ENCODE peak calls at places on chromosomes 13 and 19, in ten cellular contexts. X is body of pancreas, W is HAP-1, O is fibroblast of lung, R is GM23248, V is BE2C, P is neuronal stem cell, F is astrocyte, D is PC-3, A is aorta. S is an unnamed sample.
A peak's percentile ranks its signal among the peaks of the same experiment; 100 is the strongest.

GRCh38 chr13:98544105-98544710 is 32.7 kb downstream of the STK24 start:
- DNase-seq in X (no peak), W (no peak), O (no peak), R (no peak), V (no peak), P (no peak), F (no peak), D (no peak), A (no peak), S (no peak)

GRCh38 chr19:42538841-42539709 is 10.8 kb upstream of the CEACAM1 start:
- DNase-seq in X (no peak), W (no peak), O (no peak), R (no peak), V (no peak), P (no peak), F (no peak), D (no peak), A (peak; percentile 10), S (no peak)

GRCh38 chr19:57566396-57567256 is 7.0 kb upstream of the ZNF550 start:
- DNase-seq in X (no peak), W (no peak), O (peak; percentile 54), R (peak; percentile 47), V (peak; percentile 16), P (no peak), F (peak; percentile 48), D (no peak), A (no peak), S (no peak)

GRCh38 chr19:36330226-36330625 is 48.8 kb downstream of the ZFP14 start:
- DNase-seq in X (no peak), W (no peak), O (no peak), R (no peak), V (no peak), P (no peak), F (no peak), D (no peak), A (no peak), S (no peak)

GRCh38 chr19:51064534-51065220 is at the start of gene KLK13:
- DNase-seq in X (peak; percentile 74), W (peak; percentile 34), O (no peak), R (peak; percentile 18), V (no peak), P (no peak), F (no peak), D (no peak), A (no peak), S (no peak)

GRCh38 chr19:37935341-37935740 is 28.3 kb downstream of the SIPA1L3 start:
- DNase-seq in X (no peak), W (no peak), O (no peak), R (no peak), V (no peak), P (no peak), F (no peak), D (no peak), A (no peak), S (no peak)

GRCh38 chr19:41734156-41734555 is 21.2 kb upstream of the CEACAM6 start:
- DNase-seq in X (no peak), W (no peak), O (no peak), R (no peak), V (no peak), P (no peak), F (no peak), D (no peak), A (no peak), S (no peak)

GRCh38 chr19:10712754-10713153 is 5.1 kb upstream of the DNM2 start:
- DNase-seq in X (no peak), W (no peak), O (no peak), R (no peak), V (no peak), P (no peak), F (no peak), D (no peak), A (no peak), S (no peak)

GRCh38 chr13:111411186-111411858 is 90.9 kb downstream of the TEX29 start:
- DNase-seq in X (no peak), W (peak; percentile 54), O (no peak), R (no peak), V (no peak), P (no peak), F (no peak), D (no peak), A (no peak), S (no peak)

GRCh38 chr13:99542788-99543406 is 41.6 kb downstream of the TM9SF2 start:
- DNase-seq in X (no peak), W (no peak), O (no peak), R (no peak), V (no peak), P (no peak), F (no peak), D (no peak), A (no peak), S (no peak)

GRCh38 chr19:17285415-17286135 is 3.9 kb downstream of the ANKLE1 start:
- DNase-seq in X (no peak), W (no peak), O (no peak), R (no peak), V (no peak), P (no peak), F (no peak), D (no peak), A (no peak), S (no peak)

GRCh38 chr13:30479154-30479553 is 13.4 kb upstream of the HMGB1 start:
- DNase-seq in X (no peak), W (peak; percentile 45), O (no peak), R (no peak), V (no peak), P (no peak), F (no peak), D (no peak), A (no peak), S (no peak)

GRCh38 chr13:30477346-30478235 is 11.9 kb upstream of the HMGB1 start:
- DNase-seq in X (no peak), W (peak; percentile 20), O (no peak), R (no peak), V (no peak), P (no peak), F (no peak), D (no peak), A (no peak), S (no peak)

GRCh38 chr13:30480292-30480947 is 14.7 kb upstream of the HMGB1 start:
- DNase-seq in X (no peak), W (no peak), O (no peak), R (no peak), V (no peak), P (no peak), F (no peak), D (no peak), A (no peak), S (no peak)

GRCh38 chr13:30479590-30480219 is 14.0 kb upstream of the HMGB1 start:
- DNase-seq in X (no peak), W (no peak), O (no peak), R (no peak), V (no peak), P (no peak), F (no peak), D (no peak), A (no peak), S (no peak)

GRCh38 chr13:30481241-30481760 is 15.6 kb upstream of the HMGB1 start:
- DNase-seq in X (no peak), W (no peak), O (no peak), R (no peak), V (no peak), P (no peak), F (no peak), D (no peak), A (no peak), S (peak; percentile 81)
- H3K27me3 ChIP-seq in X (no peaks in the 10 kb centered on the region), W (no peaks in the 10 kb centered on the region), O (peaks cover under 1% of the 10 kb centered on the region), R (no peaks in the 10 kb centered on the region), V (no peaks in the 10 kb centered on the region), P (no peaks in the 10 kb centered on the region), F (no peaks in the 10 kb centered on the region), D (no peaks in the 10 kb centered on the region), A (no peaks in the 10 kb centered on the region), S (no peaks in the 10 kb centered on the region)

DNA sequence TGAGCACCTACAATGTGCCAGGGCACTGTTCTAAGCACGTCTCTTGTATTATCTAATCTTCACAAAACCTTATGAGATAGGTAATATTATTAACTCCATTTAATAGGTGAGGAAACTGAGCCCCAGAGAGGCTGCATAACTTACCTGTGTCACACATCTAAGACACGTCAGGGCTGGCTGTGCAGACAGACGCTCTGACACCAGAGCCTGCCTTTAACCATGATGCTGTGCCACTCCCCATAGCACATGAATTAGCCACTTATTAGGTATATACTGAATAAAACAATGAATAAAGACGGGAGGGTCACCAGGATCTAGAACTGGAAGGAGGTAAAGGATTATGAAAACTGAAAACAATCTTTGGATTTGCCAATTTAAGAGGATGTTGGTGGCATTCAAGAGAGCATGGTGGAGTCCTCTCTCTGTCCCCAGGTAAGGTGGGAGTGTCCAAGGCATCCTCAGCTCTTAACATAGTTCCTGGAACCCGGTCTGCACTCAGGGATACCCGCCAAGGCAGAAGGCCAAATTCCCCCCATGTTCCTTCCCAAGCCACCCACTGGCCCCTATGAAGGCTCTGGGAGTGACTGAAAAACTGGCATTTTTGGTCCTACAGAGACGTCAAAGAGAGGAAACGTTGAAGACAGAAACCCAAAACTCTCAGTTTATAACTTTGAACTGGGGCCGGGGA is 479.7 kb downstream of the FOXO1 start:
- DNase-seq in X (no peak), W (no peak), O (no peak), R (no peak), V (no peak), P (no peak), F (no peak), D (no peak), A (no peak), S (no peak)
- H3K4me1 ChIP-seq in X (peaks cover 58% of the 10 kb centered on the region), W (peaks cover 19% of the 10 kb centered on the region), O (no peaks in the 10 kb centered on the region), R (peaks cover 24% of the 10 kb centered on the region), V (no peaks in the 10 kb centered on the region), P (peaks cover 15% of the 10 kb centered on the region), F (peaks cover 20% of the 10 kb centered on the region), D (peaks cover 8% of the 10 kb centered on the region), A (peaks cover 4% of the 10 kb centered on the region), S (peaks cover 8% of the 10 kb centered on the region)

GRCh38 chr13:20186771-20187170 is 6.0 kb downstream of the GJB2 start:
- DNase-seq in X (no peak), W (no peak), O (no peak), R (no peak), V (no peak), P (no peak), F (no peak), D (no peak), A (no peak), S (no peak)
- H3K27me3 ChIP-seq in X (no peaks in the 10 kb centered on the region), W (no peaks in the 10 kb centered on the region), O (peaks cover 36% of the 10 kb centered on the region), R (no peaks in the 10 kb centered on the region), V (peaks cover 86% of the 10 kb centered on the region), P (peaks cover 76% of the 10 kb centered on the region), F (peaks cover 7% of the 10 kb centered on the region), D (no peaks in the 10 kb centered on the region), A (peaks cover 2% of the 10 kb centered on the region), S (no peaks in the 10 kb centered on the region)

GRCh38 chr19:35170359-35171061 is 16.0 kb downstream of the FXYD5 start:
- DNase-seq in X (no peak), W (no peak), O (no peak), R (no peak), V (no peak), P (no peak), F (no peak), D (no peak), A (no peak), S (no peak)
- H3K4me1 ChIP-seq in X (no peaks in the 10 kb centered on the region), W (peaks cover 6% of the 10 kb centered on the region), O (no peaks in the 10 kb centered on the region), R (peaks cover 6% of the 10 kb centered on the region), V (no peaks in the 10 kb centered on the region), P (peaks cover 5% of the 10 kb centered on the region), F (no peaks in the 10 kb centered on the region), D (peaks cover 26% of the 10 kb centered on the region), A (no peaks in the 10 kb centered on the region), S (no peaks in the 10 kb centered on the region)